ENCODE peak calls at places on chromosomes 2 and 18, in five cellular contexts. O is tibial artery, V is right cardiac atrium, Y is psoas muscle, T is Karpas-422. S is an unnamed sample.

GRCh38 chr2:67871696-67872320 is 191.0 kb downstream of the C1D start:
- DNase-seq in O (peak; percentile 88), V (no peak), Y (no peak), T (no peak), S (no peak)

GRCh38 chr18:25594351-25594750 is 242.4 kb upstream of the ZNF521 start:
- DNase-seq in O (no peak), V (no peak), Y (no peak), T (no peak), S (no peak)

GRCh38 chr2:75390184-75390583 is 170.6 kb downstream of the EVA1A start:
- DNase-seq in O (no peak), V (no peak), Y (no peak), T (peak; percentile 49), S (no peak)

GRCh38 chr18:59861963-59862819 is 37.6 kb upstream of the PMAIP1 start:
- DNase-seq in O (no peak), V (no peak), Y (no peak), T (peak; percentile 71), S (no peak)

GRCh38 chr2:30679416-30680088 is 127.7 kb downstream of the CAPN13 start:
- DNase-seq in O (peak; percentile 54), V (no peak), Y (no peak), T (no peak), S (no peak)

GRCh38 chr2:168029071-168029470 is 218.3 kb downstream of the STK39 start:
- DNase-seq in O (no peak), V (no peak), Y (no peak), T (no peak), S (no peak)

GRCh38 chr2:112048887-112049286 is 6.2 kb upstream of the TMEM87B start:
- DNase-seq in O (no peak), V (no peak), Y (no peak), T (peak; percentile 79), S (no peak)

GRCh38 chr2:151138507-151138906 is 123.2 kb downstream of the RBM43 start:
- DNase-seq in O (no peak), V (no peak), Y (no peak), T (no peak), S (no peak)

GRCh38 chr2:30239308-30240161 is 8.2 kb downstream of the LBH start:
- DNase-seq in O (peak; percentile 94), V (peak; percentile 76), Y (peak; percentile 76), T (peak; percentile 89), S (peak; percentile 86)

GRCh38 chr18:8800876-8801262 is 95.5 kb downstream of the MTCL1 start:
- DNase-seq in O (no peak), V (no peak), Y (no peak), T (no peak), S (no peak)

GRCh38 chr2:67486041-67486796 is 89.1 kb downstream of the ETAA1 start:
- DNase-seq in O (no peak), V (peak; percentile 21), Y (no peak), T (no peak), S (no peak)

GRCh38 chr2:232385660-232386489 is 7.3 kb downstream of the ALPP start:
- DNase-seq in O (no peak), V (no peak), Y (no peak), T (no peak), S (no peak)

GRCh38 chr18:53689886-53690285 is 534.6 kb downstream of the MBD2 start:
- DNase-seq in O (no peak), V (no peak), Y (no peak), T (no peak), S (no peak)

GRCh38 chr2:96876811-96877437 is 7.0 kb upstream of the SEMA4C start:
- DNase-seq in O (no peak), V (no peak), Y (no peak), T (no peak), S (no peak)

GRCh38 chr2:119480718-119481142 is 43.6 kb downstream of the SCTR start:
- DNase-seq in O (no peak), V (no peak), Y (no peak), T (no peak), S (no peak)

GRCh38 chr2:182980115-182980514 is 58.1 kb downstream of the NCKAP1 start:
- DNase-seq in O (no peak), V (no peak), Y (no peak), T (peak; percentile 87), S (no peak)

GRCh38 chr2:46003912-46004473 is 293.2 kb upstream of the EPAS1 start:
- DNase-seq in O (no peak), V (no peak), Y (no peak), T (no peak), S (no peak)

GRCh38 chr2:120454993-120455789 is 109.3 kb downstream of the INHBB start:
- DNase-seq in O (no peak), V (no peak), Y (no peak), T (no peak), S (no peak)

GRCh38 chr2:72630767-72631166 is 195.1 kb downstream of the EXOC6B start:
- DNase-seq in O (no peak), V (no peak), Y (no peak), T (no peak), S (no peak)

GRCh38 chr2:130972410-130972809 is 120.8 kb downstream of the FAM168B start:
- DNase-seq in O (no peak), V (no peak), Y (no peak), T (no peak), S (no peak)

GRCh38 chr2:223945755-223946154 is 620 bp upstream of the WDFY1 start:
- DNase-seq in O (no peak), V (no peak), Y (no peak), T (no peak), S (no peak)

GRCh38 chr2:223084873-223085272 is 32.9 kb downstream of the KCNE4 start:
- DNase-seq in O (no peak), V (no peak), Y (peak; percentile 50), T (no peak), S (no peak)

GRCh38 chr18:61972389-61973264 is 79.8 kb upstream of the RNF152 start:
- DNase-seq in O (no peak), V (no peak), Y (no peak), T (peak; percentile 73), S (no peak)

GRCh38 chr2:44528595-44528994 is 166.8 kb downstream of the CAMKMT start:
- DNase-seq in O (no peak), V (no peak), Y (no peak), T (no peak), S (no peak)

GRCh38 chr2:74942263-74942662 is 16.2 kb upstream of the POLE4 start:
- DNase-seq in O (no peak), V (no peak), Y (no peak), T (no peak), S (no peak)

GRCh38 chr2:170544817-170545216 is 170.3 kb upstream of the SP5 start:
- DNase-seq in O (no peak), V (no peak), Y (no peak), T (no peak), S (no peak)

GRCh38 chr2:224655006-224655537 is 61.1 kb downstream of the CCDC195 start:
- DNase-seq in O (no peak), V (no peak), Y (no peak), T (no peak), S (no peak)

GRCh38 chr2:98539056-98539735 is 69.1 kb downstream of the COA5 start:
- DNase-seq in O (no peak), V (no peak), Y (no peak), T (no peak), S (peak; percentile 48)

GRCh38 chr2:237863659-237864029 is 4.2 kb downstream of the RAMP1 start:
- DNase-seq in O (no peak), V (no peak), Y (no peak), T (no peak), S (peak; percentile 44)

GRCh38 chr2:237863102-237863511 is 3.7 kb downstream of the RAMP1 start:
- DNase-seq in O (peak; percentile 59), V (no peak), Y (no peak), T (no peak), S (peak; percentile 41)

GRCh38 chr2:237862528-237862895 is 3.1 kb downstream of the RAMP1 start:
- DNase-seq in O (peak; percentile 57), V (no peak), Y (no peak), T (no peak), S (peak; percentile 45)

GRCh38 chr2:237860273-237860935 is 981 bp downstream of the RAMP1 start:
- DNase-seq in O (no peak), V (no peak), Y (peak; percentile 23), T (no peak), S (peak; percentile 65)

GRCh38 chr2:237861875-237862527 is 2.6 kb downstream of the RAMP1 start:
- DNase-seq in O (peak; percentile 54), V (no peak), Y (no peak), T (no peak), S (no peak)
- H3K4me1 ChIP-seq in O (peaks cover 66% of the 10 kb centered on the region), V (peaks cover 2% of the 10 kb centered on the region), Y (peaks cover 48% of the 10 kb centered on the region), T (no peaks in the 10 kb centered on the region), S (peaks cover 11% of the 10 kb centered on the region)

GRCh38 chr2:100976634-100977391 is 25.3 kb upstream of the RPL31 start:
- DNase-seq in O (peak; percentile 56), V (no peak), Y (no peak), T (peak; percentile 41), S (no peak)

GRCh38 chr2:100980046-100980445 is 22.0 kb upstream of the RPL31 start:
- DNase-seq in O (no peak), V (no peak), Y (no peak), T (no peak), S (no peak)

GRCh38 chr2:100981011-100981410 is 21.1 kb upstream of the RPL31 start:
- DNase-seq in O (no peak), V (no peak), Y (no peak), T (no peak), S (no peak)

GRCh38 chr2:100977511-100977910 is 24.6 kb upstream of the RPL31 start:
- DNase-seq in O (peak; percentile 59), V (no peak), Y (no peak), T (no peak), S (no peak)

DNA sequence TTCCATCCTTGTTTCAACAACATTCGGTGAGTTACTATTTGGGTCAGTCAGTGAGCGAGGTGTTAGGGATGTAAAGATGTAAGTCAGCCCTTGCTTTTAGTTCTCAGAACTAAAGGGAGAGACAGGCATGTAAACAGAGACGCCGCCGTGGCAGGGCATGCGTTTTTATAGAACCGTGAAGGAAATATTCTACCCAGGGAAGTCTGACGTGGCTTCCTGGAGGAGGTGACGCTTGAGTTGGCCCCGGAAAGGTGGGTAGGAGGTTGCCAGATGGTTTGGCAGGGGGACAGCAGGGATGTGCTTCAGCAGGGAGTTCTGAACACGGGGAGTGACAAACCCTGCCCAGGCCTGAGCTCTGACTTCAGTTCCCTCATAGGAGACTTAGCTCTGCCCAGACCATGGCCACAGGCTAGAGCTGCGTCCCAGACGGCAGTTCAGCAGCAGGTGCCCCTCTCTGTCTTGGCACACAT is 23.5 kb upstream of the RPL31 start:
- DNase-seq in O (peak; percentile 89), V (peak; percentile 50), Y (peak; percentile 41), T (no peak), S (no peak)
- H3K4me1 ChIP-seq in O (peaks cover 25% of the 10 kb centered on the region), V (peaks cover 4% of the 10 kb centered on the region), Y (no peaks in the 10 kb centered on the region), T (peaks cover 9% of the 10 kb centered on the region), S (peaks cover under 1% of the 10 kb centered on the region)

GRCh38 chr2:113167115-113167932 is 6.4 kb upstream of the PSD4 start:
- DNase-seq in O (peak; percentile 62), V (no peak), Y (peak; percentile 39), T (no peak), S (peak; percentile 80)
- H3K4me1 ChIP-seq in O (no peaks in the 10 kb centered on the region), V (no peaks in the 10 kb centered on the region), Y (no peaks in the 10 kb centered on the region), T (no peaks in the 10 kb centered on the region), S (peaks cover 20% of the 10 kb centered on the region)

DNA sequence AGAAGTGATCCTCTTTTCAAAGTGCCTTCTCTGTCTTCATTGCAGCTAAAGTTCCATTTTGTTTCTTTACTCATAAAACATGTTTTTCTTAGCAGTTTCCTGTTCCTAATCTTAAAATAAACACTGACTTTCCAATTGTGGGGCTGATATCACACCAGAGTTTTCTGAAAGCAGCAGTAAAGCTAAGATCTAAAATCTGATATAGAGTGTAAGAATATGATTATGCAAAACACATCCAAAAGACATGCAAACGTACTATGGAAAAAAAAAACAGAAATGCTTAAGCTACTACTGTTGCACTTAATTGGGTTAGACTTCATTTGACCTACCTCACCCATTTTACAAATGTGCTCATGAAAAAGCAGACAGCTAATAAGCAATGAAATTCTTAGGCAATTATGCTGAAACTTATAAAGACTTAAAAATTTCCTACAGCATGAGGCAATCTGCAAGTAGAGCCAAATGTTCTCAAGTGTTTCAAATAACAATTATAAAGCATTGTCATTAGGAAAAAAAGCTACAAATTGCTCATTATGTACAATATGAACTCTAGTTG is 10.5 kb downstream of the CYTIP start:
- DNase-seq in O (no peak), V (no peak), Y (no peak), T (no peak), S (no peak)
- H3K4me1 ChIP-seq in O (peaks cover 38% of the 10 kb centered on the region), V (peaks cover 1% of the 10 kb centered on the region), Y (no peaks in the 10 kb centered on the region), T (peaks cover 65% of the 10 kb centered on the region), S (peaks cover 81% of the 10 kb centered on the region)

S was measured in spleen.